ENCODE peak calls at places on chromosome 12, in four cellular contexts. N, J, K and C are unnamed samples. For H3K4me1, the result is how much of the 10 kb centered on the place peaks cover.

GRCh38 chr12:18965210-18965609 is 164.3 kb upstream of the PLEKHA5 start:
- DNase-seq in N (no peak), J (peak), K (no peak), C (no peak)

GRCh38 chr12:31207799-31208465 is 118.0 kb downstream of the SINHCAF start:
- DNase-seq in N (no peak), J (no peak), K (no peak), C (no peak)

GRCh38 chr12:122909442-122910288 is 13.7 kb upstream of the VPS37B start:
- DNase-seq in N (no peak), J (peak), K (no peak), C (no peak)

GRCh38 chr12:32920506-32921085 is 24.0 kb upstream of the PKP2 start:
- DNase-seq in N (no peak), J (no peak), K (no peak), C (no peak)

GRCh38 chr12:94178886-94179285 is 30.5 kb downstream of the PLXNC1 start:
- DNase-seq in N (no peak), J (no peak), K (no peak), C (no peak)

GRCh38 chr12:115354007-115354452 is 670.1 kb upstream of the TBX3 start:
- DNase-seq in N (no peak), J (no peak), K (peak), C (no peak)

GRCh38 chr12:132279184-132279889 is 50.1 kb downstream of the GALNT9 start:
- DNase-seq in N (peak), J (no peak), K (no peak), C (no peak)

GRCh38 chr12:42213023-42213422 is 25.0 kb downstream of the YAF2 start:
- DNase-seq in N (no peak), J (peak), K (no peak), C (no peak)

GRCh38 chr12:123258593-123258992 is 13.1 kb downstream of the CDK2AP1 start:
- DNase-seq in N (no peak), J (no peak), K (no peak), C (no peak)

GRCh38 chr12:65567820-65568219 is 256.5 kb upstream of the HMGA2 start:
- DNase-seq in N (no peak), J (no peak), K (no peak), C (no peak)

GRCh38 chr12:88870000-88870737 is 289.9 kb upstream of the KITLG start:
- DNase-seq in N (no peak), J (no peak), K (no peak), C (no peak)

GRCh38 chr12:110920324-110920910 is at the start of gene MYL2:
- DNase-seq in N (no peak), J (no peak), K (no peak), C (no peak)

GRCh38 chr12:11040162-11040561 is 9.0 kb upstream of the TAS2R31 start:
- DNase-seq in N (no peak), J (no peak), K (no peak), C (no peak)

GRCh38 chr12:22821985-22822384 is 197.0 kb downstream of the ETNK1 start:
- DNase-seq in N (no peak), J (no peak), K (no peak), C (no peak)

GRCh38 chr12:124732275-124733075 is 131.2 kb downstream of the SCARB1 start:
- DNase-seq in N (no peak), J (peak), K (no peak), C (no peak)

DNA sequence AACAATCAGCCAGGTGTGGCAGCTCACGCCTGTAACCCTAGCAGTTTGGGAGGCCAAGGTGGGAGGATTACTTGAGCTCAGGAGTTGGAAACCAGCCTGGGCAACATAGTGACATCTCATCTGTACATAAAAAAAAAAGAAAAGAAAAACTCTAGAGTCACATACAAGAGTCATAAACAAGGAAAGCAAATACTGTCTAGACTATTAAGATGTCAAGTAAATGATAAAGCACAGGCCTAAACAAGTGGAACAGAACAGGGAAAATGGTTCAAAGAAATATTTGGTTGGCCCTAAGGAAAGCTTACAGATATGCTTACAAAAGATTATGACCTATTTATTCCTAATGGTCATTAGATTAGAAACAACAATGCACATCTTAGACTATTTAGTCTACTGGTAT is 12.3 kb downstream of the CDK17 start:
- DNase-seq in N (no peak), J (no peak), K (no peak), C (no peak)
- H3K4me1 ChIP-seq in N (under half), J (under half), K (under half), C (half or more)

GRCh38 chr12:6426882-6427671 is 17.7 kb upstream of the CD27 start:
- DNase-seq in N (no peak), J (no peak), K (no peak), C (peak)

GRCh38 chr12:6428326-6428725 is 16.4 kb upstream of the CD27 start:
- DNase-seq in N (no peak), J (no peak), K (no peak), C (no peak)

GRCh38 chr12:6430990-6431353 is 13.8 kb upstream of the CD27 start:
- DNase-seq in N (no peak), J (no peak), K (no peak), C (no peak)

GRCh38 chr12:6432991-6433390 is 11.8 kb upstream of the CD27 start:
- DNase-seq in N (no peak), J (no peak), K (no peak), C (no peak)

DNA sequence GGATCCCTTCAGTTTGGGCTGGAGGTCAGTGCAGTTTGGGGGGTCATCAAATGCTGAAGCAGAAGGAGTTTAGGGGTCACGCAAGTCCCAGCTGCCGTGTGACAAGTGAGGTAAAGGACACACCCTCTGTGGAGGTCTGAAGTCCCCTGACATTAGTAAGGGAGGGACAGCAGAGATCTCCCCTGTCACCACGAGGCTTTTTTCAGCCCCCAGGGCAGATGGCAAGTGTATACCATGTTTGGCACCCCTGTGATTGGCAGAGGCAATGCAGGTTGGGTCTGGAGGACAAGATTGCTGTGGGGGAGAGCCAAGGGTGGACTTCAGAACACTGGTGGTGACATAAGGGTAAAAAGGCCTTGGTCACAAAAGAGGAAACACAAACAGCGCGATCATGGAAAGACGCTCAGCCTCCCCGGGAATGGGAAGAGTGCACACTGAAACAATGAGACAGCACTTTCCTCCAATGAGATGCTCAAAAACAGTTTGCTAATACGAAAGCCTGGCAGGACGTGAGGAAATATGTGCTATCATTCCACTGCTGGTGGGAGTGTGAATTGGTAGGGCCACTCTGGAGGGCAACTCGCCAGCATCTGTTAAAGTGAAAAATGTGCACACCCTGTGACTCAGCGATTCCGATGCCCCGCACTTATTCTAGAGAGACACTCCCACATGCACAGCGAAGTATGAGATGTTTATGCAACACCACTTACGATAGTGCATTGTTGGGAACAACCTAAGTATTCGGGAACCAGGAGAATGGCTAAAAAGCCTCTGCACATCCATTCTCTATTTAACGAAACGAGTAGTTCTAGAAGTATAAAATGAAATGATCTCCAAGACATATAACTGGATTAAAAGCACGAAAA is 14.4 kb upstream of the CD27 start:
- DNase-seq in N (peak), J (no peak), K (peak), C (no peak)
- H3K4me3 ChIP-seq in N (peak), J (no peak), K (peak), C (no peak)

DNA sequence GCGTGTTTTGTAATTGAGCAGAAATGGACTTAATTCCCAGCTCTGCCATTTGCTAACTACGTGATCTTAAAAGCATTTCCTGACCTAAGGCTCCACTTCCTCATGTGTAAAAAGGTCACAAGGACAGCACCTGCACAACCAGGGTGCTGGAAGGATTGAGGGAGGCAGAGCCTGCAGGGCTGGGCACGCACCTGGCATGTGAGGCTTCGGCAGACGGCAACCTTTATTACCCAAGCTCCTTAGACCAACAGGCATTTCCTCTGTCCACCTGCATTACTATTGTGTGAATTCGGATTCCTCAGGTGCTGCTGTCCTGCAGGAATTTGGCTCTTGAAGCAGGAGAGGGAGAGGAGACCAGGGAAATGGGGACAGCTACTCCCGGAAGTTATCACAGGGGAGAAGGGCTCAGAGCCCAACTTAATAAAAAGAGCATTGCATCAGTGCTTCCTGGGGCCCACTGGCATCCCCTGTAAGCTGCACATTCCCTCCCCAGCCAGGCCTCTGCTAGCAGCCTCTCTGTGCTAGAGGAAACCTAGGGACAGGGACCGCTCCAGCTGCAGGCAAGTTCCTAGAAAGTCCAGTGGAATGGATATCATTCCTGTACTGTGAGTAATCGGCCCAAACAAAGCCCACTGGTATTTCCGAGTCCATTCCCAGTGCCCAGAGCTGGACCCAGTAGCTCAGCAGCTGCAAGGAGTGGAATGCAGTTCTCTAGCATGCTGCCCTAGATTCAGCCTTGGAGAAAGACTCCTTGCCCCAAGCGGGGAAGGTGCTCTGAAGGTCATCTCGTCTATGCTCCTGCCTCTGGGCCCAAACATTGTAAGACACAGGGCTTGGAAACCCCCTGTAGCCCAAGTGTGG is 157.1 kb upstream of the CCND2 start:
- DNase-seq in N (no peak), J (no peak), K (no peak), C (no peak)
- H3K27ac ChIP-seq in N (no peak), J (no peak), K (no peak), C (no peak)

GRCh38 chr12:2291947-2292346 is 239.2 kb downstream of the CACNA1C start:
- DNase-seq in N (no peak), J (peak), K (no peak), C (no peak)
- H3K4me1 ChIP-seq in N (under half), J (half or more), K (under half), C (under half)

DNA sequence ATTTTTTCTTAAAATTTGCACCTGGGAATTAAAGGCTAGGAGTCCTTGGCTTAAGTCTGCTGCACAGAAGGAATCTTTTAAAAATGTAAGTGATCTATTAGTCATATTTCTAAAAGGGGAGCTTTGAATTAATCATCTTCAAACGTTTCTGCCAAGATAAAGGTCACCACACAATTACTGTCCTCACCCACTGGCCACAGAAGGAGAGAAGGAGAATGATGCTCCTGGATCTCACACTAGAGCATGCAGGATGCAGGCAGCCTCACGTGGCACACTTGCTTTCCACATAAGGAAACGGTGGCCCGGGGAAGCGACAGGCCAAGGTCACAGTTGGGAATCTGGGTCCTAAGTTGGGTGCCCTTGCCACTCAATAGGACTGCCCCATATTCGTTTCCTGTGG is 16.9 kb downstream of the PLEKHG7 start:
- DNase-seq in N (no peak), J (no peak), K (no peak), C (no peak)
- H3K4me3 ChIP-seq in N (no peak), J (no peak), K (no peak), C (no peak)

DNA sequence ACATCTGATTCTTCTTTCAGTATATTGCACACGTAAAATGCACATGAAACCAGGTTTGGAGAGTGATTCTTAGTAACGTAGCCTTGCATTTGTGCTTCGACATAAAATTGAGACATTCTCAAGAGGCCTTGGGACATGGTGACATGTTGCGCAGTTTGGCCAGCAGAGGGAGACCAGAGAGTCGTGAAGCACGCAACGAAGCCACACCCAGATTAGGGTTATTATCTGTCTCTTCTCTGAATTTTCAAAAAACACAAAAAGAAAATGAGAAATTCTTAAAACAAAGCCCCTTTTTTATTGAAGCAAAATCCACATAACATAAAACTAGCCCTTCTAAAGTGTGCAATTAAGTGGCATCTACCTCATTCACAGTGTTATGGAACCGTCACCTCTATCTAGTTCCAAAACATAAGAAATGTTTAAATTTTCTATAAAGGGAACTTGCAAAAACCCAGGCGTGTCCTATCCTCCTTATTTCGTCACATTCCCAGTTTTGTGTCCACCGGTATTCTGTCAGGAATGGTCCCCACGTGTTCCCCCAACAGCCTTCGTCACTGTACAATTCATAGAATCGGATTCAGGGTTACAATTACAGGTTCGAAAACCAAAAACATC is 108.8 kb upstream of the ATF7IP start:
- DNase-seq in N (peak), J (peak), K (peak), C (peak)
- H3K27ac ChIP-seq in N (peak), J (peak), K (peak), C (peak)

GRCh38 chr12:57461326-57461903 is 1.8 kb downstream of the GLI1 start:
- DNase-seq in N (no peak), J (peak), K (peak), C (peak)
- H3K4me1 ChIP-seq in N (under half), J (under half), K (under half), C (under half)

GRCh38 chr12:24945822-24946221 is 3.1 kb downstream of the BCAT1 start:
- DNase-seq in N (no peak), J (no peak), K (no peak), C (no peak)

GRCh38 chr12:24948816-24949722 is at the start of gene BCAT1:
- DNase-seq in N (peak), J (peak), K (peak), C (peak)

GRCh38 chr12:24947541-24948451 is 1.1 kb downstream of the BCAT1 start:
- DNase-seq in N (no peak), J (no peak), K (no peak), C (no peak)

GRCh38 chr12:24950231-24950834 is 1.4 kb upstream of the BCAT1 start:
- DNase-seq in N (no peak), J (peak), K (no peak), C (no peak)

GRCh38 chr12:24948452-24948815 is 467 bp downstream of the BCAT1 start:
- DNase-seq in N (no peak), J (peak), K (no peak), C (peak)
- H3K4me3 ChIP-seq in N (peak), J (peak), K (peak), C (peak)